ENCODE peak calls at places on chromosomes 7 and 10, in seven cellular contexts. One of them, this sample, is unnamed.

GRCh38 chr10:91672021-91672608 is 39.2 kb upstream of the PPP1R3C start:
- DNase-seq in NCI-H2081: no peak
- DNase-seq in NCI-H1930: no peak
- DNase-seq in adrenal gland: no peak
- DNase-seq in NCI-H510A treated with DMSO at 0.1 percent for 48 hours: peak; percentile 93
- DNase-seq in T-helper 17 cell: no peak
- DNase-seq in progenitor cell of endocrine pancreas: no peak
- DNase-seq in this sample: no peak

GRCh38 chr7:116670409-116671036 is 1.5 kb upstream of the MET start:
- DNase-seq in NCI-H2081: no peak
- DNase-seq in NCI-H1930: no peak
- DNase-seq in adrenal gland: no peak
- DNase-seq in NCI-H510A treated with DMSO at 0.1 percent for 48 hours: no peak
- DNase-seq in T-helper 17 cell: no peak
- DNase-seq in progenitor cell of endocrine pancreas: no peak
- DNase-seq in this sample: no peak

GRCh38 chr10:31320179-31320597 is 1.2 kb downstream of the ZEB1 start:
- DNase-seq in NCI-H2081: peak; percentile 32
- DNase-seq in NCI-H1930: no peak
- DNase-seq in adrenal gland: peak; percentile 64
- DNase-seq in NCI-H510A treated with DMSO at 0.1 percent for 48 hours: no peak
- DNase-seq in T-helper 17 cell: peak; percentile 22
- DNase-seq in progenitor cell of endocrine pancreas: peak; percentile 12
- DNase-seq in this sample: no peak

GRCh38 chr10:62959553-62959952 is 143.4 kb upstream of the EGR2 start:
- DNase-seq in NCI-H2081: no peak
- DNase-seq in NCI-H1930: no peak
- DNase-seq in adrenal gland: no peak
- DNase-seq in NCI-H510A treated with DMSO at 0.1 percent for 48 hours: no peak
- DNase-seq in T-helper 17 cell: no peak
- DNase-seq in progenitor cell of endocrine pancreas: no peak
- DNase-seq in this sample: no peak

GRCh38 chr7:2195403-2196246 is 37.1 kb downstream of the MAD1L1 start:
- DNase-seq in NCI-H2081: no peak
- DNase-seq in NCI-H1930: no peak
- DNase-seq in adrenal gland: no peak
- DNase-seq in NCI-H510A treated with DMSO at 0.1 percent for 48 hours: peak; percentile 90
- DNase-seq in T-helper 17 cell: no peak
- DNase-seq in progenitor cell of endocrine pancreas: no peak
- DNase-seq in this sample: no peak

GRCh38 chr10:61901829-61902447 is 439 bp downstream of the ARID5B start:
- DNase-seq in NCI-H2081: no peak
- DNase-seq in NCI-H1930: no peak
- DNase-seq in adrenal gland: no peak
- DNase-seq in NCI-H510A treated with DMSO at 0.1 percent for 48 hours: peak; percentile 33
- DNase-seq in T-helper 17 cell: no peak
- DNase-seq in progenitor cell of endocrine pancreas: no peak
- DNase-seq in this sample: no peak

GRCh38 chr10:114824396-114824795 is 2.8 kb downstream of the FHIP2A start:
- DNase-seq in NCI-H2081: no peak
- DNase-seq in NCI-H1930: no peak
- DNase-seq in adrenal gland: no peak
- DNase-seq in NCI-H510A treated with DMSO at 0.1 percent for 48 hours: no peak
- DNase-seq in T-helper 17 cell: no peak
- DNase-seq in progenitor cell of endocrine pancreas: no peak
- DNase-seq in this sample: no peak

GRCh38 chr7:24968165-24968564 is 11.8 kb downstream of the OSBPL3 start:
- DNase-seq in NCI-H2081: no peak
- DNase-seq in NCI-H1930: no peak
- DNase-seq in adrenal gland: no peak
- DNase-seq in NCI-H510A treated with DMSO at 0.1 percent for 48 hours: no peak
- DNase-seq in T-helper 17 cell: no peak
- DNase-seq in progenitor cell of endocrine pancreas: no peak
- DNase-seq in this sample: no peak

GRCh38 chr10:122143238-122143841 is 127.8 kb upstream of the BTBD16 start:
- DNase-seq in NCI-H2081: no peak
- DNase-seq in NCI-H1930: no peak
- DNase-seq in adrenal gland: no peak
- DNase-seq in NCI-H510A treated with DMSO at 0.1 percent for 48 hours: no peak
- DNase-seq in T-helper 17 cell: no peak
- DNase-seq in progenitor cell of endocrine pancreas: no peak
- DNase-seq in this sample: no peak

GRCh38 chr10:88110355-88110754 is 246.9 kb downstream of the PTEN start:
- DNase-seq in NCI-H2081: no peak
- DNase-seq in NCI-H1930: no peak
- DNase-seq in adrenal gland: no peak
- DNase-seq in NCI-H510A treated with DMSO at 0.1 percent for 48 hours: no peak
- DNase-seq in T-helper 17 cell: no peak
- DNase-seq in progenitor cell of endocrine pancreas: no peak
- DNase-seq in this sample: no peak

GRCh38 chr10:108808228-108808627 is 1115.1 kb downstream of the XPNPEP1 start:
- DNase-seq in NCI-H2081: no peak
- DNase-seq in NCI-H1930: no peak
- DNase-seq in adrenal gland: no peak
- DNase-seq in NCI-H510A treated with DMSO at 0.1 percent for 48 hours: no peak
- DNase-seq in T-helper 17 cell: no peak
- DNase-seq in progenitor cell of endocrine pancreas: no peak
- DNase-seq in this sample: no peak

GRCh38 chr7:22385326-22385725 is 28.4 kb upstream of the RAPGEF5 start:
- DNase-seq in NCI-H2081: no peak
- DNase-seq in NCI-H1930: no peak
- DNase-seq in adrenal gland: no peak
- DNase-seq in NCI-H510A treated with DMSO at 0.1 percent for 48 hours: no peak
- DNase-seq in T-helper 17 cell: no peak
- DNase-seq in progenitor cell of endocrine pancreas: no peak
- DNase-seq in this sample: no peak

GRCh38 chr10:59176241-59177030 is at the start of gene PHYHIPL:
- DNase-seq in NCI-H2081: peak; percentile 86
- DNase-seq in NCI-H1930: peak; percentile 69
- DNase-seq in adrenal gland: peak; percentile 72
- DNase-seq in NCI-H510A treated with DMSO at 0.1 percent for 48 hours: peak; percentile 32
- DNase-seq in T-helper 17 cell: no peak
- DNase-seq in progenitor cell of endocrine pancreas: peak; percentile 28
- DNase-seq in this sample: no peak

GRCh38 chr10:90798482-90798881 is 59.4 kb downstream of the HTR7 start:
- DNase-seq in NCI-H2081: no peak
- DNase-seq in NCI-H1930: no peak
- DNase-seq in adrenal gland: no peak
- DNase-seq in NCI-H510A treated with DMSO at 0.1 percent for 48 hours: no peak
- DNase-seq in T-helper 17 cell: no peak
- DNase-seq in progenitor cell of endocrine pancreas: no peak
- DNase-seq in this sample: no peak

GRCh38 chr10:78304091-78305045 is 270.7 kb downstream of the RPS24 start:
- DNase-seq in NCI-H2081: no peak
- DNase-seq in NCI-H1930: no peak
- DNase-seq in adrenal gland: peak; percentile 52
- DNase-seq in NCI-H510A treated with DMSO at 0.1 percent for 48 hours: no peak
- DNase-seq in T-helper 17 cell: no peak
- DNase-seq in progenitor cell of endocrine pancreas: no peak
- DNase-seq in this sample: no peak

GRCh38 chr10:6259153-6259552 is 56.4 kb downstream of the PFKFB3 start:
- DNase-seq in NCI-H2081: no peak
- DNase-seq in NCI-H1930: no peak
- DNase-seq in adrenal gland: no peak
- DNase-seq in NCI-H510A treated with DMSO at 0.1 percent for 48 hours: no peak
- DNase-seq in T-helper 17 cell: no peak
- DNase-seq in progenitor cell of endocrine pancreas: no peak
- DNase-seq in this sample: no peak

GRCh38 chr10:130933008-130933390 is 378.5 kb downstream of the TCERG1L start:
- DNase-seq in NCI-H2081: no peak
- DNase-seq in NCI-H1930: no peak
- DNase-seq in adrenal gland: no peak
- DNase-seq in NCI-H510A treated with DMSO at 0.1 percent for 48 hours: no peak
- DNase-seq in T-helper 17 cell: no peak
- DNase-seq in progenitor cell of endocrine pancreas: no peak
- DNase-seq in this sample: no peak

GRCh38 chr10:66844176-66844947 is 81.5 kb upstream of the LRRTM3 start:
- DNase-seq in NCI-H2081: no peak
- DNase-seq in NCI-H1930: no peak
- DNase-seq in adrenal gland: no peak
- DNase-seq in NCI-H510A treated with DMSO at 0.1 percent for 48 hours: no peak
- DNase-seq in T-helper 17 cell: no peak
- DNase-seq in progenitor cell of endocrine pancreas: no peak
- DNase-seq in this sample: no peak

GRCh38 chr7:8433477-8434289 is at the start of gene NXPH1:
- DNase-seq in NCI-H2081: peak; percentile 67
- DNase-seq in NCI-H1930: peak; percentile 42
- DNase-seq in adrenal gland: peak; percentile 86
- DNase-seq in NCI-H510A treated with DMSO at 0.1 percent for 48 hours: peak; percentile 60
- DNase-seq in T-helper 17 cell: no peak
- DNase-seq in progenitor cell of endocrine pancreas: peak; percentile 68
- DNase-seq in this sample: no peak

GRCh38 chr7:132225216-132226030 is 350.8 kb downstream of the PLXNA4 start:
- DNase-seq in NCI-H2081: no peak
- DNase-seq in NCI-H1930: no peak
- DNase-seq in adrenal gland: no peak
- DNase-seq in NCI-H510A treated with DMSO at 0.1 percent for 48 hours: no peak
- DNase-seq in T-helper 17 cell: no peak
- DNase-seq in progenitor cell of endocrine pancreas: no peak
- DNase-seq in this sample: no peak

GRCh38 chr7:105866124-105866801 is 10.1 kb downstream of the ATXN7L1 start:
- DNase-seq in NCI-H2081: no peak
- DNase-seq in NCI-H1930: no peak
- DNase-seq in adrenal gland: no peak
- DNase-seq in NCI-H510A treated with DMSO at 0.1 percent for 48 hours: peak; percentile 5
- DNase-seq in T-helper 17 cell: no peak
- DNase-seq in progenitor cell of endocrine pancreas: no peak
- DNase-seq in this sample: no peak

GRCh38 chr7:21944616-21945373 is 904 bp downstream of the CDCA7L start:
- DNase-seq in NCI-H2081: peak; percentile 75
- DNase-seq in NCI-H1930: peak; percentile 45
- DNase-seq in adrenal gland: no peak
- DNase-seq in NCI-H510A treated with DMSO at 0.1 percent for 48 hours: peak; percentile 79
- DNase-seq in T-helper 17 cell: no peak
- DNase-seq in progenitor cell of endocrine pancreas: peak; percentile 53
- DNase-seq in this sample: no peak